ENCODE peak calls at places on chromosome 13, in seven cellular contexts. S, V, D, E, G, C and Y are unnamed samples. For H3K9me3, the result is how much of the 10 kb centered on the place peaks cover.

GRCh38 chr13:39326471-39326870 is 276.5 kb downstream of the LHFPL6 start:
- DNase-seq in S (no peak), V (no peak), D (no peak), E (no peak), G (no peak), C (no peak), Y (no peak)

GRCh38 chr13:62879071-62879470 is 1463.4 kb upstream of the PCDH20 start:
- DNase-seq in S (no peak), V (no peak), D (no peak), E (no peak), G (no peak), C (no peak), Y (no peak)

GRCh38 chr13:32938907-32939306 is 77.3 kb upstream of the KL start:
- DNase-seq in S (no peak), V (no peak), D (no peak), E (no peak), G (no peak), C (no peak), Y (no peak)

GRCh38 chr13:70173236-70173959 is 65.1 kb upstream of the KLHL1 start:
- DNase-seq in S (no peak), V (no peak), D (no peak), E (no peak), G (no peak), C (no peak), Y (no peak)

GRCh38 chr13:81714513-81714912 is 1373.6 kb upstream of the SPRY2 start:
- DNase-seq in S (no peak), V (no peak), D (no peak), E (no peak), G (no peak), C (no peak), Y (no peak)

GRCh38 chr13:111484959-111485358 is 164.5 kb downstream of the TEX29 start:
- DNase-seq in S (no peak), V (no peak), D (no peak), E (no peak), G (no peak), C (no peak), Y (peak)

GRCh38 chr13:76884571-76885202 is 1.5 kb downstream of the KCTD12 start:
- DNase-seq in S (no peak), V (no peak), D (peak), E (no peak), G (no peak), C (no peak), Y (no peak)

GRCh38 chr13:62193919-62194318 is 778.3 kb upstream of the PCDH20 start:
- DNase-seq in S (no peak), V (no peak), D (no peak), E (no peak), G (no peak), C (no peak), Y (no peak)

GRCh38 chr13:114096811-114097503 is 35.5 kb downstream of the RASA3 start:
- DNase-seq in S (no peak), V (no peak), D (peak), E (no peak), G (no peak), C (no peak), Y (peak)

GRCh38 chr13:99686944-99687382 is 185.7 kb downstream of the TM9SF2 start:
- DNase-seq in S (no peak), V (no peak), D (no peak), E (peak), G (no peak), C (no peak), Y (no peak)

GRCh38 chr13:40916207-40916998 is 102.7 kb downstream of the ELF1 start:
- DNase-seq in S (no peak), V (no peak), D (no peak), E (no peak), G (no peak), C (no peak), Y (no peak)

GRCh38 chr13:40381935-40382764 is 284.3 kb downstream of the FOXO1 start:
- DNase-seq in S (no peak), V (no peak), D (peak), E (no peak), G (no peak), C (no peak), Y (no peak)

GRCh38 chr13:111122056-111122455 is 6.9 kb downstream of the ARHGEF7 start:
- DNase-seq in S (no peak), V (no peak), D (no peak), E (no peak), G (no peak), C (no peak), Y (no peak)

GRCh38 chr13:87769445-87769844 is 98.3 kb downstream of the SLITRK5 start:
- DNase-seq in S (no peak), V (no peak), D (no peak), E (no peak), G (no peak), C (no peak), Y (no peak)

GRCh38 chr13:26052136-26052736 is 420 bp upstream of the SHISA2 start:
- DNase-seq in S (no peak), V (no peak), D (no peak), E (no peak), G (no peak), C (no peak), Y (no peak)

GRCh38 chr13:27367570-27367969 is 56.8 kb upstream of the GTF3A start:
- DNase-seq in S (no peak), V (no peak), D (no peak), E (no peak), G (no peak), C (no peak), Y (no peak)

GRCh38 chr13:101892296-101892695 is 439.8 kb downstream of the ITGBL1 start:
- DNase-seq in S (no peak), V (no peak), D (no peak), E (no peak), G (no peak), C (no peak), Y (no peak)
- H3K9me3 ChIP-seq in S (under half), V (under half), D (under half), E (under half), G (under half), C (under half), Y (under half)

GRCh38 chr13:72820898-72821279 is 39.0 kb downstream of the PIBF1 start:
- DNase-seq in S (no peak), V (no peak), D (no peak), E (no peak), G (no peak), C (no peak), Y (no peak)

GRCh38 chr13:72823081-72823480 is 41.1 kb downstream of the PIBF1 start:
- DNase-seq in S (no peak), V (no peak), D (no peak), E (no peak), G (no peak), C (no peak), Y (no peak)

GRCh38 chr13:72820156-72820897 is 38.4 kb downstream of the PIBF1 start:
- DNase-seq in S (no peak), V (no peak), D (no peak), E (no peak), G (no peak), C (no peak), Y (no peak)
- TF ChIP-seq POLR2AphosphoS5 in S (no peak), V (no peak), D (no peak), E (no peak), G (no peak), C (no peak), Y (no peak)

DNA sequence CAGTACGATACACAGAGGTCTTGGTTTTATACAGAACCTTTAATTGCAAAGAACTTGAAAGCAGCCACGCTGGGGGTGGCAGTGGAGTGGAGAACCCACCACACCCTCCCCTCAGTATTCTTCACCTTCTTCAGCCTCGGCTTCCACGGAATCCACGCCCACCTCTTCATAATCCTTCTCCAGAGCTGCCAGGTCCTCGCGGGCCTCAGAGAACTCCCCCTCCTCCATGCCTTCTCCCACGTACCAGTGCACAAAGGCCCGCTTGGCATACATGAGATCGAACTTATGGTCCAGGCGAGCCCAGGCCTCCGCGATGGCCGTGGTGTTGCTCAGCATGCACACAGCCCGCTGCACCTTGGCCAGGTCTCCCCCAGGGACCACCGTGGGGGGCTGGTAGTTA is 7.9 kb downstream of the TUBA3C start:
- DNase-seq in S (no peak), V (no peak), D (no peak), E (no peak), G (no peak), C (no peak), Y (no peak)
- H3K9me3 ChIP-seq in S (under half), V (under half), D (under half), E (under half), G (under half), C (under half), Y (under half)

GRCh38 chr13:23321534-23322241 is 111.8 kb downstream of the SACS start:
- DNase-seq in S (no peak), V (no peak), D (peak), E (peak), G (peak), C (peak), Y (no peak)
- TF ChIP-seq POLR2AphosphoS5 in S (no peak), V (no peak), D (no peak), E (no peak), G (no peak), C (no peak), Y (no peak)

GRCh38 chr13:19324325-19324724 is 142.7 kb upstream of the TUBA3C start:
- DNase-seq in S (no peak), V (no peak), D (no peak), E (no peak), G (no peak), C (no peak), Y (no peak)
- H3K9me3 ChIP-seq in S (under half), V (under half), D (under half), E (under half), G (under half), C (under half), Y (under half)

GRCh38 chr13:98454389-98454881 is 122.5 kb downstream of the STK24 start:
- DNase-seq in S (no peak), V (no peak), D (no peak), E (no peak), G (no peak), C (no peak), Y (no peak)
- TF ChIP-seq POLR2AphosphoS5 in S (peak), V (no peak), D (peak), E (peak), G (no peak), C (no peak), Y (no peak)

DNA sequence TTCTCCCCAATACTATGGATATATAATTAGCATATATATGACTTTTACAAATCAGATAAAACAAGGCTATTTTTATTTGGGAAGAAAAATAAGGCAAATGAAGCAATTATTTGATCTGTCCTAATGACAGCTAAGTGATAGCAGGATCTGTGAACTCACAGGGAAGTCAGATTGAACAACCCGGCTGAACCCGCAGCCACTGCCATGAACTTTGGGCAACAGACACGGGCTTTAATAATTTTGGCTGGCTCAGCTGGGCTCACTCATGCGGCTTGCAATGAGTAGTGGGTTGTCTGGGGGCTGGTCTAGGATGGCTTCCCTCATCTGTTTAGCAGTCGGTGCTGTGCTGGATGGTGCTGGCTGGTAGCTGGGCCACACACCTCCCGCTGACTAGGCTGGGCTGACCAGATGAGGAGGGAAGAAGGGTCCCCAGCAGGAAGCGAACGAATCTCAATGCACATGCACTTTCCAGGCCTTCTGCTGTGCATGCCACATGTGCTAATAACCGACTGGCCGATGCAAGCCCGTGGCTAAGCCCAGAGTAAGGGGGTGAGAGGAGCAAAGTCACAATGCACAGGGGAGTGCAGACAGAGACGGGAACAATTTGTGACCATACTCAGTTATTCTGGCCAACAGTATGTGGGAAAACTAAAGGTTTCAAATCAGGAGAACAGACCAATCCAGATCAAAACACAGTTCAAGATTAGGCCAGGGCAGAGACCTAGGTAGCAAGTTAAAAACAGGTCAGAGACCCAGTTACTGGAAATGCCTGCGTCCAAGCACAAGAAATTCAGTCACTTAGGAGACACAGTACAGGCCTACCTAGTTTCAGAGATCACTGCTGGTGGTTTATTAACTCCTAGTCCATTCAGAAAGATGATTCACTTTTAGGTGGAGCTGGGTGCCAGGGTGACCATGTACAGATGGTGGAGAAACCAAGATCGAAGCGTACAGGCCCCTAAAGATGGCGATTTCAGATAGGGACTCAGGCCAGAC is 22.3 kb downstream of the CRYL1 start:
- DNase-seq in S (no peak), V (no peak), D (no peak), E (no peak), G (no peak), C (no peak), Y (no peak)
- H3K9me3 ChIP-seq in S (under half), V (under half), D (under half), E (under half), G (under half), C (under half), Y (under half)

GRCh38 chr13:48500652-48501197 is 32.2 kb downstream of the RCBTB2 start:
- DNase-seq in S (no peak), V (no peak), D (no peak), E (no peak), G (no peak), C (no peak), Y (no peak)
- TF ChIP-seq POLR2AphosphoS5 in S (no peak), V (no peak), D (peak), E (peak), G (no peak), C (no peak), Y (no peak)

DNA sequence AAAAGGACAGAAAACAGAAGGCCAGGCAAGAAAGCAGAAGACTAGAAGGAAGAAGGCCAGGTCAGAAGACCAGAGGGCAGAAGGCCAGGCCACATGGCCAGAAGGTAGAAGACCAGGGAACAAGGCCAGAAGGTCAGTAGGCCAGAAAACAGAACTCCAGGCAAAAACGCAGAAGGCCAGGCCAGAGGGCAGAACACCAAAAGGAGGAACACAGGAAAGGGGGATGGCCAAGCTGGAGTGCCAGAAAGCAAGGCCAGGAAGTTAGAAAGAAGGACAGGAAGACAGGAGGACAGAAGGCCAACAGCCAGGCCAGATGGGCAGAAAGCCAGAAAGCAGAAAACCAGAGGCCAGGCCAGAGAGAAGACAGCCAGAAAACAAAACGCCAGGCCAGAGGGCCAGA is 185.4 kb downstream of the TUBA3C start:
- DNase-seq in S (no peak), V (no peak), D (no peak), E (no peak), G (no peak), C (no peak), Y (no peak)
- H3K9me3 ChIP-seq in S (half or more), V (under half), D (under half), E (under half), G (under half), C (under half), Y (under half)

DNA sequence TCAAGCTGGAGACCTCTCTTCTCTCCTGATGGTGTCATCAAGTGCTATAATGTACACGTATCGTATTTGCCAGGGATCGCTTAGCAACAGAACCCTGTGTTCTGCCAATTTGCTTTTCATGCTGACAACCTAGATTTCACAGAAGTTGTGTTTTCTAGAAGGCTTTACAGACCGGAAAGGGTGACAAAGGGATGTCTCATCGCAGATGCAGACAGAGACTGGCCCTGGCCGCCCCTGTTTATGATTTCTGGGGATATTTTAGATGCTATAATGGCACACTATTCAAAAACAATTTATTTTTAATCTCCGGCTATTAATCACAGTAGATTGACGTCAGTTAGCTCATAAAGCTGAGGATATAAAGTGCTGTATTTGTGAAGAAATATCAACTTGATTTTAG is 291.4 kb downstream of the IRS2 start:
- DNase-seq in S (no peak), V (no peak), D (no peak), E (no peak), G (no peak), C (no peak), Y (no peak)
- TF ChIP-seq POLR2AphosphoS5 in S (no peak), V (no peak), D (no peak), E (no peak), G (no peak), C (no peak), Y (no peak)